ENCODE peak calls at places on chromosomes 2 and 18, in eight cellular contexts. W is colonic mucosa, J is fibroblast of villous mesenchyme, B is IMR-90, T is WERI-Rb-1, O is fibroblast of mammary gland, S is tibial artery, C is AG04449. R is an unnamed sample.

GRCh38 chr2:241675885-241676284 is 10.7 kb downstream of the DTYMK start:
- DNase-seq in W (no peak), J (no peak), B (no peak), T (peak), O (no peak), S (no peak), C (no peak), R (no peak)

GRCh38 chr2:152047826-152048476 is 50.9 kb downstream of the CACNB4 start:
- DNase-seq in W (no peak), J (peak), B (no peak), T (no peak), O (peak), S (no peak), C (no peak), R (no peak)

GRCh38 chr18:35581555-35582309 is at the start of gene GALNT1:
- DNase-seq in W (peak), J (peak), B (peak), T (peak), O (no peak), S (no peak), C (no peak), R (peak)

GRCh38 chr2:74865770-74866674 is 32.1 kb downstream of the HK2 start:
- DNase-seq in W (no peak), J (no peak), B (no peak), T (no peak), O (no peak), S (no peak), C (no peak), R (no peak)

GRCh38 chr2:128313076-128313836 is 5.4 kb downstream of the HS6ST1 start:
- DNase-seq in W (peak), J (peak), B (peak), T (no peak), O (peak), S (peak), C (no peak), R (peak)

GRCh38 chr18:57437782-57438668 is 2.9 kb downstream of the ONECUT2 start:
- DNase-seq in W (peak), J (no peak), B (peak), T (peak), O (peak), S (no peak), C (no peak), R (peak)

GRCh38 chr18:34947711-34948125 is 93.5 kb upstream of the MAPRE2 start:
- DNase-seq in W (no peak), J (peak), B (peak), T (no peak), O (peak), S (no peak), C (no peak), R (peak)

GRCh38 chr2:233350708-233351107 is 3.6 kb upstream of the DGKD start:
- DNase-seq in W (peak), J (peak), B (peak), T (no peak), O (peak), S (peak), C (peak), R (peak)

GRCh38 chr2:37454851-37455762 is 110.7 kb downstream of the QPCT start:
- DNase-seq in W (no peak), J (no peak), B (no peak), T (peak), O (peak), S (no peak), C (no peak), R (no peak)

GRCh38 chr18:8261651-8262091 is 347.6 kb upstream of the RAB12 start:
- DNase-seq in W (no peak), J (no peak), B (no peak), T (no peak), O (no peak), S (no peak), C (no peak), R (peak)

GRCh38 chr2:67323209-67323991 is 73.7 kb upstream of the ETAA1 start:
- DNase-seq in W (no peak), J (peak), B (no peak), T (no peak), O (no peak), S (no peak), C (no peak), R (no peak)

GRCh38 chr2:67318966-67319590 is 78.1 kb upstream of the ETAA1 start:
- DNase-seq in W (no peak), J (no peak), B (peak), T (no peak), O (no peak), S (no peak), C (no peak), R (no peak)

GRCh38 chr2:67318014-67318413 is 79.1 kb upstream of the ETAA1 start:
- DNase-seq in W (no peak), J (no peak), B (no peak), T (no peak), O (no peak), S (no peak), C (no peak), R (no peak)

GRCh38 chr2:67322361-67323001 is 74.7 kb upstream of the ETAA1 start:
- DNase-seq in W (peak), J (peak), B (peak), T (peak), O (peak), S (peak), C (no peak), R (peak)
- TF ChIP-seq CTCF in W (no peak), J (peak), B (peak), T (peak), O (peak), S (peak), C (peak), R (peak)

DNA sequence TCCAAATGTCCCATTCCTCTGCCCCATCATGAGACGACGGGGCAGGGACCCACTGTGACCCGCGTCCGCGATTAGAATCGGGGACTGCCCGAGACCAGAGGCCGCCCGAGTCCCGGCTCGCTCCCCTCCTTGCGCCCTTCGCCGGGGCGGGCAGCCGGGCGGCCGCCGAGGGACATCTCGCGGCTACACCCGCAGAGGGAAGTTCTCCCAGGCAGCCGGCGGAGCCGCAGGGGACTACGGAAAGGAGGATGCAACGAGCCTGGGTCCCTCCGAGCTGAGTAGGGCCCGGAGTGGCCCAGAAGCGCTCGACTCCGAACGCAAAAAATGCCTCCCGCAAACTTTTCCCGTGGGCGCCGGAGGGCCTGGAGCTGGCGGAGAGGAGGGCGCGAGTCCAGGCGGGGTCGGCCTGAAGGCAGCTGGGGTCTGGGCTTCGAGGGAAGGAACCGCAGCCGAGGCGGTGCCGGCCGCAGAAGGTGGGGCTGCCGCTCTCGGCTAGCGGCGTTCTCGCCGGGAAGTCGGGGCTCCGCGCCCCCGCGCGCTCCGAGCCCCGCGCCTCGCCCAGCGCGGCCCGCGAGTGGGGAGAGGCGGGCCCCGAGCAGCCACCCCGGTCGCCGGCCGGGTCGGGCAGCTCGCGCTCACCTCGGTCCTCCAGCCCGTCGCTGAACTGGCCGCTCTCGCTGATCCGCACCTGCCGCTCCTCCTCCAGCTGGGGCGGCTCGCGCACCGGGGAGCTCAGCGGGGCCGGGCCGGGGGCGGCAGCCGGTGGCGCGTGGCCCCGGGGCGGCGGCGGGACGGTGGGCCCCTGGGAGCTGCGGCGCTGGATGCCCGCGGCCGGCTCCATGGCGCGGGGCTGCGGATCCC is 475 bp downstream of the TMEM163 start:
- DNase-seq in W (no peak), J (no peak), B (no peak), T (peak), O (no peak), S (no peak), C (no peak), R (no peak)
- H3K4me3 ChIP-seq in W (peak), J (peak), B (no peak), T (peak), O (no peak), S (peak), C (no peak), R (no peak)

DNA sequence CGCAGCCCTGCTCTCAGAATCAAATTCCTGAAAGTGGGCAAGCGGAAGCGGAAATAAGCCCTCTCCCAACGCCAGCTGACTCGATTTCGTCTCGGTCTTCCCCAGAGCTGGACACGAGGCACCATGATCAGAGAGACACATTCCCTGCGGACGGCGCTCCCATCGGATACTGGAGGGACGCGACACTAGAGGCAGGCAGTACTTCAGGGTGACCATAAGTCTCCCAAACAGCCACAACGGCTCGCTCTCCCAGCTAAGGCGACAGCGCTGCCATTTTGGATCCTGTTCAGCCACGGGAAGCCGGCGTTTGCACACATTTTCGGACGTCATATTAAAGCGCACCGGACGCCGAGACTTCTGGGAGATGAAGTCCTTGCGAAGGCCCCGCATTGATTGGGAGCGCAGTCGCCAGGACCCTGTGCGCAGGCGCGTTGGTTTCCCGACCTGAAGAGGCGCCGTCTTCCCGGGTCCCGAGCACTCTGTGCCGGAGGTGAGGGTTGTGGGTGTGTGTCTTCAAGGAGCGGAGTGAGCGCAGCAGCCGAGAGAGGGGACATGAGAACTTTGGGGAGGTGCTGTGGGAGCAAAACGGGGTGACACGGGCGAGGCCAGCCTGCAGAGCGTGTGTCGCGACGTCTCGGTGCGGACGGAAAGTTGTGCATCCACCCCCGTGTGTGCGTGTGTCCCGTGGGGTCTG is at the start of gene ZNF2:
- DNase-seq in W (peak), J (peak), B (peak), T (peak), O (peak), S (peak), C (peak), R (peak)
- TF ChIP-seq CTCF in W (no peak), J (no peak), B (no peak), T (no peak), O (peak), S (no peak), C (no peak), R (no peak)

GRCh38 chr18:75378674-75379315 is 48.7 kb downstream of the SMIM21 start:
- DNase-seq in W (no peak), J (no peak), B (no peak), T (peak), O (no peak), S (no peak), C (no peak), R (no peak)
- H3K4me3 ChIP-seq in W (no peak), J (no peak), B (no peak), T (no peak), O (no peak), S (no peak), C (no peak), R (no peak)

GRCh38 chr2:214497489-214497888 is 86.6 kb downstream of the VWC2L start:
- DNase-seq in W (no peak), J (no peak), B (peak), T (no peak), O (peak), S (peak), C (no peak), R (no peak)
- TF ChIP-seq CTCF in W (no peak), J (no peak), B (no peak), T (no peak), O (no peak), S (no peak), C (no peak), R (no peak)

DNA sequence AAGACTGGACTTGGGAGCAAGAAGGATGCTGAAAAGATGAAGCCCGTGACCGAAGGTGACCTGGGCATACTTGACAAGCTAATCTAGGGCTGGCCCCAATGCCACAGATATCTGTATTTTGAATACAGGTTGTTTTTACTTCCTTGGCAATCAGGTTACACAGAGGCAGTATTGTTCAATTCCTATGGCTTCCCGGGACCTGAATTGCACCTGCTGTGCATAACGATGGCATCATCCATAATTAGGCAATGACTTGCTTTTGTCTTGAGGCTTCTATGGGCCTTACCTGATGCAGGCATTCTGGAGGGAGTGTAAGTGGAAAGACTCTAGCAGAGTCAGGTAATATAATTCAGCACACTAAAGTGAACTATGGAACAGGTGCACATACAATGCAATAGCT is 60.6 kb upstream of the CUL3 start:
- DNase-seq in W (peak), J (no peak), B (no peak), T (no peak), O (no peak), S (no peak), C (no peak), R (no peak)
- H3K4me3 ChIP-seq in W (no peak), J (no peak), B (no peak), T (no peak), O (no peak), S (no peak), C (no peak), R (no peak)

DNA sequence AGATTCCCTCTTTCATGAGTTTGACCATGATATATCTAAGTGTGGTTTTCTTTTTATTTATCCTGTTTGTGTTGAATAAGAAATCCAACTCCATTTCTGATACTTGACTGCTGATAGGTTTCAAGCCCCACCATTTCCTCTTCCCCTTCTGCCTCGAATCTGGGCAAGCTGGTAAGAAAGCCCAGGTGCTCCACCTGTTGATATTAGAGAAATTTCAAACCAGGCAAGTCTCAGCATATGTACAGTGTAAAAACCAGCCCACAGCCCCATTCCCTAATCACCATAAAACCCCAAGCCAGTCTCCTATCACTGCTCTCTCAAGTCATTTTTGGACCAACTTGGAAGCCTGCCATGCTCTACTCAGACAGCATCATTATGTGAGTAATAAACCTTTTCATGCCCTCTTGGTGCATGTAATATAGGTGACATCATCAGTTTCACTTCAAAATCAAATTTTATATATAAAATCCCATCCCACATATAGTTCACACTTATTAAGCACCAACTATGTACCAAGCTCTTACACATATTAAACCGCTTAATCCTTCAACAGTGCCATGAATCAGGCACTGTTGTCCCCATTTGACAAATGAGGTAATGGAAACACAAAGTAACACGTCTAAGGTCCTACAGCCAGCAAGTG is 46.6 kb downstream of the SMAD2 start:
- DNase-seq in W (peak), J (peak), B (peak), T (no peak), O (peak), S (no peak), C (no peak), R (peak)
- TF ChIP-seq CTCF in W (no peak), J (no peak), B (no peak), T (no peak), O (no peak), S (no peak), C (no peak), R (no peak)

GRCh38 chr2:158994920-158995676 is 26.7 kb downstream of the TANC1 start:
- DNase-seq in W (no peak), J (peak), B (no peak), T (no peak), O (peak), S (no peak), C (no peak), R (no peak)
- H3K4me3 ChIP-seq in W (no peak), J (no peak), B (no peak), T (no peak), O (no peak), S (no peak), C (no peak), R (no peak)

GRCh38 chr2:1819396-1819795 is 75.1 kb upstream of the PXDN start:
- DNase-seq in W (no peak), J (no peak), B (no peak), T (no peak), O (no peak), S (no peak), C (no peak), R (no peak)
- TF ChIP-seq CTCF in W (no peak), J (no peak), B (no peak), T (no peak), O (no peak), S (no peak), C (no peak), R (no peak)

R was measured in foreskin fibroblast.